ENCODE peak calls at places on chromosomes 3 and 15, in six cellular contexts. B is MM.1S, Y is mesendoderm, E is neural progenitor cell, Z is astrocyte, D is fibroblast of lung. J is an unnamed sample. For H3K36me3, the result is how much of the 10 kb centered on the place peaks cover.

GRCh38 chr3:93994056-93994455 is 14.1 kb downstream of the ARL13B start:
- DNase-seq in D (peak), Y (no peak), B (no peak), Z (peak), E (no peak), J (no peak)

GRCh38 chr3:32045091-32045964 is 61.1 kb upstream of the GPD1L start:
- DNase-seq in Z (peak), D (peak), E (peak), Y (peak), B (no peak), J (peak)

GRCh38 chr3:197419696-197420095 is 121.3 kb upstream of the DLG1 start:
- DNase-seq in B (no peak), Y (no peak), D (no peak), Z (no peak), E (no peak), J (no peak)

GRCh38 chr15:90099868-90100854 is 2.1 kb downstream of the IDH2 start:
- DNase-seq in Z (peak), B (peak), D (peak), Y (no peak), E (no peak), J (no peak)

GRCh38 chr3:156050918-156051317 is 69.5 kb upstream of the KCNAB1 start:
- DNase-seq in D (peak), Z (no peak), Y (no peak), E (no peak), B (no peak), J (no peak)

GRCh38 chr3:120648290-120648689 is 33.7 kb downstream of the HGD start:
- DNase-seq in D (no peak), B (no peak), Z (no peak), E (no peak), Y (no peak), J (no peak)

GRCh38 chr3:24508423-24508839 is 13.8 kb upstream of the THRB start:
- DNase-seq in Y (no peak), Z (peak), E (no peak), D (peak), B (no peak), J (no peak)

GRCh38 chr3:106825962-106826605 is 551.2 kb upstream of the CCDC54 start:
- DNase-seq in E (peak), D (peak), Y (peak), B (no peak), Z (peak), J (no peak)

GRCh38 chr15:56261854-56262509 is 18.3 kb upstream of the RFX7 start:
- DNase-seq in B (peak), Z (no peak), E (no peak), Y (no peak), D (no peak), J (no peak)

DNA sequence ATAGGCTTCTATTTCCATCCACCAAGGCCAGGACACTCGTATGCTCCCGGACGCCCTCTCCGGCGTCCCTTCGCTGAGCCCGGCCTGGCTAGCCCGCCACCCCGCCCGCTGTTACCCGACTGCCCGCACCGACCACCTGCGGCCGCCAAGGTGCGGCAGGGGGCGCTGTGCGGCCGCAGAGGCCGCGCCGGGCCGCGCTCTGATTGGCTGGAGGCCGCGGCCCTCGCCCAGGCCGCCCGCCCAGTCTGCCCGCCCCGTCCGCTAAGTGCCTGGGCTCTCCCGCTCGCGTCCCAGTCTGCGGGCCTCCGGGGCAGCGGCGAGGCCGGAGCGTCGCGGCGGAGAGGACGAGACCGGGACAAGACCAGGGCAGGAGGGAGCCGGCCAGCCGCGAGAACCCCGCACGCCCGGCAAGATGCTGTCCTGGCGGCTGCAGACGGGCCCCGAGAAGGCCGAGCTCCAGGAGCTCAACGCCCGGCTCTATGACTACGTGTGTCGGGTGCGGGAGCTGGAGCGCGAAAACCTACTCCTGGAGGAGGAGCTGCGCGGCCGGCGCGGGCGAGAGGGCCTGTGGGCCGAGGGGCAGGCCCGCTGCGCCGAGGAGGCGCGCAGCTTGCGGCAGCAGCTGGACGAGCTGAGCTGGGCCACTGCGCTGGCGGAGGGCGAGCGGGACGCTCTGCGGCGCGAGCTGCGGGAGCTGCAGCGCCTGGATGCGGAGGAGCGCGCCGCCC is at the start of gene SYNM:
- DNase-seq in Z (peak), D (peak), Y (peak), E (peak), B (peak), J (no peak)
- H3K9ac ChIP-seq in Z (peak), D (peak), Y (peak), E (no peak), B (peak), J (no peak)

GRCh38 chr15:92877000-92877399 is 23.1 kb upstream of the CHD2 start:
- DNase-seq in D (no peak), Z (no peak), Y (no peak), E (peak), B (no peak), J (no peak)
- H3K36me3 ChIP-seq in D (under half), Z (under half), Y (under half), E (under half), B (under half), J (under half)

DNA sequence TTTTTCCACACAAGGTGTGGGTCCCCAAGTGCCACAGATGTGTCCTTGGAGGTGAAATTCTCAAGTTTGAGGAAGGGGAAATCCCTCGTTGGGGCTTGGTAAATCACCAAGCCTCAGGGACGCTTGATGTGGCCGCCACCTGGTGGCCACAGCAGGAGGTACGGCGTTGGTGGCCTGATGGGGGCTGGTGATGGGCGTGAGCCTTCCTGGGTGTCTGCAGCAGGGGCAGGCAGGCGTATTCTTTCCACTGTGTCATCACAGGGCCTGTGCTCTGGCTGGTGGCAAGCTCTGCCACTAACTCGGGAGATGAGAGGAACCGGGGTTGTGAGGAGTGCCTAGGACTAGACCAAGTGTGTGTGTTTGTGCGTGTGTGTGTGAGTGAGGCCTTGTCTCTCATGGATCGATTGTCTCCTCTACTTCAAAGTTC is 4.2 kb downstream of the ACOX2 start:
- DNase-seq in Y (peak), B (peak), Z (peak), D (peak), E (peak), J (peak)
- H3K4me2 ChIP-seq in Y (no peak), B (no peak), Z (no peak), D (no peak), E (no peak), J (no peak)

DNA sequence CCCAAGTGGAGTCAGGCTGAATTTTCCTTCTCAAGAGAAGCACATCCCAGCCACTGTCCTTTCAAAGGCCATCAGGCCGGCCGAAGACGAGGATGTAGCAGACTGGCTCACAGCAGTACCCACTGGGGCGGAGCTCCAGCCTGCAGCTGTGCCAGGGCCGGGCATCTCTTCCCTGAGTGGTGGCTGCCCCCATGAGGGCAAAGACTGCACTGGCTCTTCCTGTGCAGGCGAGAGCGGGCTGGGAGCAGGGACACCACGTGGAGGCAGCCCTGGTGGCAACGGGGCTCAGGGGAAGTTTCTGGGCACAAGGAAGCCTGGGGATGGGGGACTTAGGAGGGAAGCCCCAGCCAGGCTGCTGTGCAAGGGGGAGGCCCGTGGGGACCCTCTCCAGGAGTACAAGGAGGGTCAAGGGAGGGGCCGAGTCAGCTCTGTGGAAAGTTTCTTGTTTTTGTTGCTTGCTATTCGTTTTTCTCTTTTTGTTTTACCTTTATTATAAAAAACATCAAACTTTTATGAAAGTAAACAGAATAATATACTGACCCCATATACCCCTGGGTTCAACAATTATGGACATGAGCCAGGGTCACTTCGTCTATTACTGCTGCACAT is 66.1 kb downstream of the RPN1 start:
- DNase-seq in E (peak), D (peak), Y (peak), Z (peak), B (peak), J (no peak)
- H3K9ac ChIP-seq in E (no peak), D (no peak), Y (no peak), Z (no peak), B (no peak), J (no peak)

GRCh38 chr3:49079270-49079669 is 14.6 kb downstream of the QRICH1 start:
- DNase-seq in D (no peak), Z (no peak), B (no peak), E (no peak), Y (no peak), J (no peak)

GRCh38 chr3:49081429-49081828 is 12.4 kb downstream of the QRICH1 start:
- DNase-seq in E (no peak), B (no peak), Y (no peak), D (no peak), Z (no peak), J (no peak)

GRCh38 chr3:49076116-49076515 is 17.8 kb downstream of the QRICH1 start:
- DNase-seq in E (no peak), D (no peak), B (no peak), Z (no peak), Y (no peak), J (no peak)

DNA sequence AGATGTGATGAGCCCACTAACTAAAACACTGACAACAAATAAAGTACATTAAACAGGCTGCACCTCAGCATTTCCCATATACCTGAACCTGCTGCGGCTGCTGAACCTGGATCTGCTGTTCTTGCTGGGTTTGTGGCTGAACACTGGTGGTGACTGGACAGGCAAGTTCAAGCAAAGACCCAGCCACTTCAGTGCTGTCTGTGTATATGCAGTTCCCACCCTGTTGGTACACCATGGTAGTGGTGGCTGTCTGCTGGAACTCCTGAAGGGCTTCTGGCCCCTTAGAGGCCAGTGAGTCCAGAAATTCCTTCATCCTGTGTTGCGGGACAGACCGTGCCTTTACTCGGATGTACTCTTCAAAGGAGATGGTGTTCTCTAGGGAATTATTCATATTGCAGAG is 17.2 kb downstream of the QRICH1 start:
- DNase-seq in E (no peak), D (no peak), Z (no peak), B (no peak), Y (no peak), J (no peak)
- H3K36me3 ChIP-seq in E (under half), D (under half), Z (under half), B (under half), Y (under half), J (under half)

J was measured in keratinocyte.